ENCODE peak calls at places on chromosomes 1 and 21, in seven cellular contexts. T is stimulated activated CD8-positive, alpha-beta memory T cell treated with anti-CD3 and anti-CD28 coated beads, Interleukin-4, amount 100 ng/mL, for 1 hour; U is fibroblast of lung; Q is hepatic stellate cell; E is skeletal muscle cell; Y is left ventricle myocardium superior; J is EH. M is an unnamed sample.

GRCh38 chr21:45432575-45433255 is 27.8 kb downstream of the COL18A1 start:
- DNase-seq in T (no peak), U (peak), Q (peak), E (no peak), Y (no peak), J (peak), M (peak)

GRCh38 chr1:94100785-94101612 is 19.9 kb downstream of the ABCA4 start:
- DNase-seq in T (no peak), U (peak), Q (no peak), E (no peak), Y (no peak), J (peak), M (no peak)

GRCh38 chr1:200107004-200107470 is 79.5 kb downstream of the NR5A2 start:
- DNase-seq in T (no peak), U (no peak), Q (no peak), E (no peak), Y (no peak), J (peak), M (peak)

GRCh38 chr1:173297798-173298391 is 90.8 kb upstream of the TNFSF4 start:
- DNase-seq in T (no peak), U (peak), Q (no peak), E (no peak), Y (no peak), J (no peak), M (no peak)

GRCh38 chr1:111148376-111148881 is 8.4 kb downstream of the CEPT1 start:
- DNase-seq in T (no peak), U (no peak), Q (no peak), E (no peak), Y (no peak), J (no peak), M (no peak)

GRCh38 chr1:10866314-10867091 is 70.1 kb upstream of the CASZ1 start:
- DNase-seq in T (no peak), U (peak), Q (peak), E (no peak), Y (peak), J (peak), M (no peak)

GRCh38 chr1:46362158-46362557 is 21.6 kb downstream of the NSUN4 start:
- DNase-seq in T (no peak), U (no peak), Q (no peak), E (no peak), Y (no peak), J (no peak), M (no peak)

GRCh38 chr1:58898739-58899580 is 115.1 kb upstream of the JUN start:
- DNase-seq in T (no peak), U (no peak), Q (no peak), E (no peak), Y (peak), J (no peak), M (peak)

GRCh38 chr1:220680085-220680687 is 10.0 kb upstream of the C1orf115 start:
- DNase-seq in T (no peak), U (peak), Q (peak), E (no peak), Y (no peak), J (peak), M (peak)

GRCh38 chr21:19130379-19131028 is 726.9 kb upstream of the TMPRSS15 start:
- DNase-seq in T (no peak), U (no peak), Q (no peak), E (no peak), Y (no peak), J (no peak), M (no peak)

GRCh38 chr21:32083175-32083574 is 195.7 kb downstream of the MIS18A start:
- DNase-seq in T (no peak), U (peak), Q (no peak), E (no peak), Y (no peak), J (no peak), M (no peak)

GRCh38 chr1:76068953-76069561 is 5.5 kb upstream of the ST6GALNAC3 start:
- DNase-seq in T (no peak), U (no peak), Q (no peak), E (no peak), Y (no peak), J (no peak), M (no peak)

GRCh38 chr1:7975212-7975865 is 13.8 kb downstream of the PARK7 start:
- DNase-seq in T (no peak), U (peak), Q (peak), E (peak), Y (peak), J (peak), M (peak)

GRCh38 chr1:147624529-147624928 is 45.8 kb downstream of the ACP6 start:
- DNase-seq in T (no peak), U (no peak), Q (no peak), E (no peak), Y (no peak), J (no peak), M (no peak)

GRCh38 chr1:220690140-220691038 is at the start of gene C1orf115:
- DNase-seq in T (peak), U (peak), Q (peak), E (no peak), Y (peak), J (peak), M (peak)

GRCh38 chr1:232209357-232209756 is 420.6 kb downstream of the SIPA1L2 start:
- DNase-seq in T (no peak), U (peak), Q (no peak), E (no peak), Y (no peak), J (no peak), M (no peak)

GRCh38 chr1:119917304-119918055 is 21.2 kb upstream of the ADAM30 start:
- DNase-seq in T (no peak), U (no peak), Q (no peak), E (no peak), Y (no peak), J (no peak), M (no peak)

GRCh38 chr1:25080294-25081209 is 150.5 kb upstream of the RUNX3 start:
- DNase-seq in T (no peak), U (peak), Q (no peak), E (no peak), Y (no peak), J (peak), M (peak)

GRCh38 chr1:28775121-28775942 is 36.6 kb upstream of the OPRD1 start:
- DNase-seq in T (peak), U (peak), Q (peak), E (peak), Y (peak), J (peak), M (no peak)

GRCh38 chr1:164587617-164588367 is 28.8 kb downstream of the PBX1 start:
- DNase-seq in T (no peak), U (no peak), Q (no peak), E (no peak), Y (no peak), J (no peak), M (no peak)

GRCh38 chr1:178868700-178869099 is 2.2 kb downstream of the ANGPTL1 start:
- DNase-seq in T (no peak), U (no peak), Q (no peak), E (no peak), Y (no peak), J (no peak), M (no peak)